ENCODE peak calls at places on chromosomes 3 and 15, in seven cellular contexts. H, Z, D, Q, M, S and A are unnamed samples.

GRCh38 chr3:133792171-133792763 is 13.3 kb upstream of the SRPRB start:
- DNase-seq in Z (no peak), H (no peak), M (no peak), S (no peak), Q (no peak), D (no peak), A (no peak)

GRCh38 chr3:10386121-10386520 is 65.2 kb upstream of the SEC13 start:
- DNase-seq in H (no peak), D (no peak), Q (no peak), M (no peak), Z (no peak), S (no peak), A (no peak)

GRCh38 chr3:138578961-138579574 is 15.0 kb downstream of the CEP70 start:
- DNase-seq in M (no peak), Q (no peak), S (no peak), D (no peak), H (no peak), Z (no peak), A (no peak)

GRCh38 chr3:11720220-11721113 is 76.8 kb upstream of the VGLL4 start:
- DNase-seq in H (peak), Q (peak), D (peak), S (peak), M (peak), Z (peak), A (peak)

GRCh38 chr3:172771672-172772071 is 21.1 kb downstream of the ECT2 start:
- DNase-seq in H (no peak), D (no peak), S (no peak), Z (no peak), M (no peak), Q (no peak), A (no peak)

GRCh38 chr15:85443046-85443445 is 62.6 kb downstream of the AKAP13 start:
- DNase-seq in D (no peak), Z (no peak), S (no peak), M (no peak), H (no peak), Q (no peak), A (no peak)

GRCh38 chr15:89335289-89336041 is 841 bp upstream of the POLG start:
- DNase-seq in D (no peak), H (no peak), Z (no peak), S (no peak), M (no peak), Q (peak), A (no peak)

GRCh38 chr15:81480645-81481053 is 106.6 kb upstream of the TMC3 start:
- DNase-seq in H (peak), M (no peak), Q (no peak), D (no peak), S (no peak), Z (no peak), A (no peak)

GRCh38 chr3:52014613-52015012 is 18.9 kb upstream of the RPL29 start:
- DNase-seq in Z (peak), M (no peak), D (no peak), H (no peak), Q (no peak), S (no peak), A (no peak)

GRCh38 chr3:129344540-129345220 is 66.0 kb downstream of the HMCES start:
- DNase-seq in M (no peak), H (no peak), Q (no peak), S (no peak), Z (no peak), D (no peak), A (no peak)

GRCh38 chr15:32919749-32920414 is 202.1 kb downstream of the GREM1 start:
- DNase-seq in Q (no peak), Z (no peak), M (no peak), S (no peak), H (no peak), D (no peak), A (no peak)

GRCh38 chr3:23044463-23044862 is 158.7 kb upstream of the UBE2E2 start:
- DNase-seq in H (no peak), Z (no peak), S (no peak), D (no peak), Q (no peak), M (no peak), A (no peak)

GRCh38 chr3:193987186-193987585 is 148.8 kb upstream of the HES1 start:
- DNase-seq in S (no peak), Z (no peak), D (no peak), H (no peak), M (no peak), Q (no peak), A (no peak)

GRCh38 chr15:76340198-76340801 is 3.7 kb downstream of the ISL2 start:
- DNase-seq in D (no peak), H (no peak), Z (no peak), Q (no peak), M (no peak), S (no peak), A (no peak)

GRCh38 chr3:9820944-9821343 is 10.9 kb downstream of the TTLL3 start:
- DNase-seq in D (no peak), H (no peak), Z (no peak), Q (no peak), S (no peak), M (no peak), A (no peak)

GRCh38 chr3:65118279-65118678 is 430.5 kb upstream of the ADAMTS9 start:
- DNase-seq in Z (no peak), M (no peak), D (no peak), S (no peak), H (no peak), Q (no peak), A (no peak)

GRCh38 chr3:194304186-194304917 is 46.8 kb downstream of the CPN2 start:
- DNase-seq in Q (no peak), H (no peak), M (no peak), Z (no peak), D (no peak), S (no peak), A (no peak)

GRCh38 chr3:158522737-158523136 is 48.3 kb upstream of the MLF1 start:
- DNase-seq in H (no peak), S (no peak), Z (no peak), D (no peak), M (no peak), Q (no peak), A (no peak)

GRCh38 chr15:52031542-52031941 is 12.5 kb downstream of the MAPK6 start:
- DNase-seq in Q (no peak), M (no peak), Z (no peak), H (no peak), D (no peak), S (no peak), A (no peak)

GRCh38 chr15:35436422-35436821 is 109.5 kb downstream of the DPH6 start:
- DNase-seq in D (no peak), H (no peak), S (no peak), Z (no peak), Q (no peak), M (no peak), A (no peak)

GRCh38 chr3:45204136-45204535 is 22.0 kb downstream of the TMEM158 start:
- DNase-seq in Q (no peak), Z (no peak), S (no peak), M (no peak), D (no peak), H (no peak), A (no peak)

GRCh38 chr3:192422321-192422997 is 304.9 kb downstream of the FGF12 start:
- DNase-seq in Q (no peak), M (no peak), D (no peak), S (no peak), H (no peak), Z (no peak), A (no peak)

GRCh38 chr3:28322464-28322863 is 26.1 kb upstream of the ZCWPW2 start:
- DNase-seq in S (no peak), Z (no peak), Q (no peak), H (no peak), D (no peak), M (no peak), A (no peak)

GRCh38 chr15:45254405-45255293 is 2.6 kb downstream of the SLC28A2 start:
- DNase-seq in D (no peak), H (no peak), M (no peak), S (no peak), Z (no peak), Q (no peak), A (no peak)

GRCh38 chr15:50168778-50169411 is 13.1 kb upstream of the SLC27A2 start:
- DNase-seq in Q (no peak), M (no peak), D (no peak), H (no peak), Z (no peak), S (no peak), A (no peak)

GRCh38 chr3:277873-278272 is 81.3 kb downstream of the CHL1 start:
- DNase-seq in Q (no peak), M (no peak), Z (no peak), S (no peak), D (no peak), H (no peak), A (no peak)

GRCh38 chr3:96869316-96869715 is 54.9 kb downstream of the EPHA6 start:
- DNase-seq in D (no peak), Z (no peak), H (no peak), M (no peak), Q (no peak), S (no peak), A (no peak)

GRCh38 chr3:123188058-123188457 is 13.7 kb upstream of the SEC22A start:
- DNase-seq in S (no peak), Z (no peak), H (no peak), D (no peak), M (no peak), Q (no peak), A (no peak)

GRCh38 chr3:100105536-100105935 is 8.8 kb downstream of the FILIP1L start:
- DNase-seq in Z (no peak), H (no peak), D (no peak), M (no peak), S (no peak), Q (no peak), A (no peak)

GRCh38 chr3:22372292-22372949 is 621.4 kb upstream of the ZNF385D start:
- DNase-seq in H (no peak), Z (no peak), S (no peak), M (peak), Q (no peak), D (no peak), A (no peak)

GRCh38 chr3:138916824-138917223 is 30.1 kb downstream of the FOXL2 start:
- DNase-seq in H (no peak), Q (peak), Z (no peak), M (no peak), D (no peak), S (no peak), A (no peak)

GRCh38 chr3:54206874-54207273 is 84.5 kb downstream of the CACNA2D3 start:
- DNase-seq in D (no peak), S (no peak), H (no peak), Q (no peak), Z (no peak), M (no peak), A (no peak)

GRCh38 chr15:74959643-74959939 is 3.0 kb upstream of the RPP25 start:
- DNase-seq in Z (no peak), S (no peak), D (no peak), M (no peak), H (no peak), Q (no peak), A (no peak)

GRCh38 chr15:74956648-74957300 is at the start of gene RPP25:
- DNase-seq in Q (peak), H (peak), D (peak), S (peak), M (peak), Z (peak), A (peak)

GRCh38 chr15:74958908-74959642 is 2.5 kb upstream of the RPP25 start:
- DNase-seq in Q (no peak), M (no peak), Z (no peak), H (no peak), D (no peak), S (no peak), A (no peak)

GRCh38 chr15:74957301-74958035 is 896 bp upstream of the RPP25 start:
- DNase-seq in Q (no peak), M (peak), D (peak), S (peak), H (peak), Z (peak), A (no peak)

GRCh38 chr15:74958320-74958907 is 1.8 kb upstream of the RPP25 start:
- DNase-seq in Z (peak), Q (peak), S (peak), D (peak), H (peak), M (peak), A (peak)
- H3K4me3 ChIP-seq in Z (peak), Q (peak), S (peak), D (peak), H (peak), M (peak), A (peak)

DNA sequence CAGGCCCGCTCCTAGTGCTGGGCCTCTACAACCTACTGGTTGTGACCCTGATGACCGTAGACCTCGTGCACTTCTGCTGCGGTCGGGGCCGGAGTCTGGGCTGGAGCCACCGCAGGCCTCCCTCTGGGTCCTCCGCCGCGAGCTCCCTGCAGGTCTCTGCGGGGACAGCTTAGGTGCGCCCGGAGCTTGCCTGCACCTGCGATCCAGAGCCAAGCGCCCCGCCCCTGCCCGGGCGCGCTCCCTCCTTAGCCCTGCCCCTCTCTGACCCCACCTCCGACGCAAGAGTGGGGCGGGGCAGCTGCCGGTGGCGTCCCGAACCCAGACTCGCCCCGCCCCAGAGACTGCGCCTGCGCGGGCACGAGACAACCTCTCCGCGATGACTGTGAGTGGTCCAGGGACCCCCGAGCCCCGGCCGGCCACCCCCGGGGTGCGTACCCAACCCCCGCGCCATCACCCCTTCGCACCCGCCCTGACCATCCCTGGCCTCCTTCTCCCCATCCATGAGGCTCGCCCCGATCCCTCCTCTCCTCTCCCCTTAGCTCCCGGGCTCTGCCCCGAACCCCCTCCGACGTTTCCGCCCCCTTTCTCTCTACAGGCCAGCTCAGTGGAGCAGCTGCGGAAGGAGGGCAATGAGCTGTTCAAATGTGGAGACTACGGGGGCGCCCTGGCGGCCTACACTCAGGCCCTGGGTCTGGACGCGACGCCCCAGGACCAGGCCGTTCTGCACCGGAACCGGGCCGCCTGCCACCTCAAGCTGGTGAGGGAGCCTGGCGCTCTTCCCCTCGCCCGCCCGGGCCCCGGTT is at the start of gene UNC45A:
- DNase-seq in Z (peak), Q (peak), M (peak), S (peak), D (peak), H (peak), A (peak)
- TF ChIP-seq CTCF in Z (no peak), Q (no peak), M (no peak), S (no peak), D (no peak), H (no peak), A (no peak)

GRCh38 chr15:68300115-68300940 is 22.8 kb downstream of the FEM1B start:
- DNase-seq in Q (no peak), M (no peak), H (peak), S (peak), Z (no peak), D (no peak), A (no peak)

GRCh38 chr15:68295430-68295829 is 17.9 kb downstream of the FEM1B start:
- DNase-seq in D (no peak), H (peak), S (no peak), Z (no peak), M (no peak), Q (no peak), A (no peak)

GRCh38 chr15:68298882-68299381 is 21.4 kb downstream of the FEM1B start:
- DNase-seq in Q (peak), S (peak), D (no peak), M (no peak), H (peak), Z (no peak), A (no peak)

GRCh38 chr15:68299436-68299835 is 21.9 kb downstream of the FEM1B start:
- DNase-seq in Z (no peak), S (peak), M (no peak), H (peak), D (no peak), Q (peak), A (no peak)

DNA sequence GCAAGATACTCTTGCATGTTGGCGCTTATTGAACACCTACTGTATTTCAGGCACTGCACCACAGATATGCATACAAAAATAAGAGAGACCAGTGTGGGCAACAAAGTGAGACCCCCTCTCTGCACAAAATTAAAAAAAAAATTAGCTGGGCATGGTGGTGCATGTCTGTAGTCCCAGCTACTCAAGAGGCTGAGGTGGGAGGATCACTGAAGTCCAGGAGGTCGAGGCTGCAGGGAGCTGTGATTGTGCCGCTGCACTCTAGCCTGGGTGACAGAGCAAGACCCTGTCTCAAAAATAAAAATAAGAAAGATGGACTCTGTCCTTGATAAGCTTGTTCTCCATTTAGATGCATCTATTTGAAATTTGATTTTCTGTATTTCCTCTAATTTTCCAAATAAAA is 20.8 kb downstream of the FEM1B start:
- DNase-seq in H (peak), D (no peak), Z (no peak), M (no peak), S (peak), Q (no peak), A (no peak)
- H3K4me3 ChIP-seq in H (no peak), D (no peak), Z (no peak), M (peak), S (no peak), Q (no peak), A (no peak)

GRCh38 chr15:60898896-60899295 is 330.2 kb downstream of the RORA start:
- DNase-seq in Q (no peak), H (no peak), D (no peak), Z (no peak), S (no peak), M (no peak), A (no peak)
- TF ChIP-seq CTCF in Q (no peak), H (no peak), D (no peak), Z (no peak), S (no peak), M (no peak), A (no peak)

GRCh38 chr3:195403841-195404408 is 38.9 kb downstream of the ACAP2 start:
- DNase-seq in Q (no peak), H (no peak), M (no peak), S (no peak), Z (no peak), D (no peak), A (no peak)

GRCh38 chr3:195401959-195402358 is 40.9 kb downstream of the ACAP2 start:
- DNase-seq in S (no peak), Z (no peak), H (no peak), Q (no peak), D (no peak), M (no peak), A (no peak)

GRCh38 chr3:195405646-195406045 is 37.2 kb downstream of the ACAP2 start:
- DNase-seq in S (no peak), H (no peak), D (no peak), M (no peak), Z (no peak), Q (no peak), A (no peak)

GRCh38 chr3:195407511-195408409 is 35.1 kb downstream of the ACAP2 start:
- DNase-seq in Q (no peak), Z (no peak), D (no peak), S (no peak), M (no peak), H (no peak), A (no peak)

GRCh38 chr3:195403244-195403643 is 39.6 kb downstream of the ACAP2 start:
- DNase-seq in S (no peak), Q (no peak), D (no peak), M (no peak), H (no peak), Z (no peak), A (no peak)
- H3K4me3 ChIP-seq in S (no peak), Q (no peak), D (no peak), M (no peak), H (no peak), Z (no peak), A (no peak)